ENCODE peak calls at places on chromosomes 16 and 17, in eight cellular contexts. P, A, T, G, S, C, W and E are unnamed samples.

GRCh38 chr17:82872591-82873520 is 33.0 kb upstream of the ZNF750 start:
- DNase-seq in P (no peak), A (no peak), T (no peak), G (no peak), S (no peak), C (no peak), W (no peak), E (no peak)

GRCh38 chr16:49856741-49857330 is 924 bp upstream of the ZNF423 start:
- DNase-seq in P (peak), A (peak), T (peak), G (peak), S (peak), C (peak), W (peak), E (peak)

GRCh38 chr16:74076568-74076967 is 220.0 kb upstream of the PSMD7 start:
- DNase-seq in P (no peak), A (no peak), T (no peak), G (no peak), S (no peak), C (no peak), W (no peak), E (no peak)

GRCh38 chr16:69077251-69077650 is 28.2 kb upstream of the HAS3 start:
- DNase-seq in P (no peak), A (peak), T (no peak), G (no peak), S (no peak), C (no peak), W (peak), E (no peak)

GRCh38 chr17:27485711-27486495 is 29.7 kb downstream of the KSR1 start:
- DNase-seq in P (no peak), A (no peak), T (no peak), G (no peak), S (no peak), C (no peak), W (no peak), E (no peak)

GRCh38 chr17:41131979-41132378 is 8.0 kb upstream of the KRTAP4-12 start:
- DNase-seq in P (no peak), A (peak), T (no peak), G (no peak), S (no peak), C (no peak), W (peak), E (no peak)

GRCh38 chr17:42843358-42843934 is 934 bp upstream of the AOC2 start:
- DNase-seq in P (peak), A (peak), T (no peak), G (peak), S (peak), C (peak), W (peak), E (peak)

GRCh38 chr16:88284626-88285513 is 97.9 kb upstream of the ZNF469 start:
- DNase-seq in P (no peak), A (no peak), T (no peak), G (no peak), S (no peak), C (no peak), W (no peak), E (peak)

GRCh38 chr17:80283116-80283852 is 22.6 kb downstream of the RNF213 start:
- DNase-seq in P (no peak), A (no peak), T (no peak), G (no peak), S (no peak), C (peak), W (no peak), E (peak)

GRCh38 chr16:68668266-68668665 is 23.2 kb downstream of the CDH3 start:
- DNase-seq in P (no peak), A (peak), T (no peak), G (no peak), S (no peak), C (no peak), W (peak), E (no peak)

GRCh38 chr17:62595484-62595883 is 32.0 kb upstream of the MRC2 start:
- DNase-seq in P (no peak), A (no peak), T (no peak), G (no peak), S (no peak), C (no peak), W (no peak), E (no peak)

GRCh38 chr17:1007310-1008007 is 10.5 kb downstream of the TIMM22 start:
- DNase-seq in P (no peak), A (no peak), T (peak), G (no peak), S (no peak), C (no peak), W (no peak), E (no peak)

GRCh38 chr16:84502581-84502980 is 1.9 kb downstream of the MEAK7 start:
- DNase-seq in P (no peak), A (no peak), T (no peak), G (no peak), S (no peak), C (no peak), W (no peak), E (no peak)

GRCh38 chr16:84117482-84117843 is 721 bp upstream of the MBTPS1 start:
- DNase-seq in P (no peak), A (peak), T (no peak), G (no peak), S (no peak), C (no peak), W (peak), E (no peak)

GRCh38 chr17:48181653-48182052 is 74.1 kb downstream of the SNX11 start:
- DNase-seq in P (peak), A (no peak), T (no peak), G (no peak), S (peak), C (peak), W (peak), E (no peak)

GRCh38 chr17:3885271-3885670 is 7.6 kb downstream of the CAMKK1 start:
- DNase-seq in P (no peak), A (no peak), T (no peak), G (no peak), S (no peak), C (no peak), W (no peak), E (no peak)

GRCh38 chr17:44733753-44734152 is 25.0 kb upstream of the ADAM11 start:
- DNase-seq in P (peak), A (peak), T (no peak), G (no peak), S (peak), C (peak), W (no peak), E (peak)

GRCh38 chr16:10995555-10995954 is 51.2 kb downstream of the CLEC16A start:
- DNase-seq in P (no peak), A (no peak), T (no peak), G (no peak), S (no peak), C (no peak), W (no peak), E (no peak)

GRCh38 chr17:28141333-28141732 is 98.9 kb downstream of the NLK start:
- DNase-seq in P (no peak), A (no peak), T (no peak), G (no peak), S (no peak), C (no peak), W (no peak), E (no peak)

GRCh38 chr17:10198509-10199249 is at the start of gene GAS7:
- DNase-seq in P (peak), A (no peak), T (peak), G (peak), S (peak), C (no peak), W (peak), E (peak)

GRCh38 chr17:14297161-14297851 is 3.6 kb upstream of the HS3ST3B1 start:
- DNase-seq in P (peak), A (no peak), T (no peak), G (no peak), S (peak), C (no peak), W (no peak), E (peak)

GRCh38 chr16:10428433-10429168 is 42.7 kb downstream of the ATF7IP2 start:
- DNase-seq in P (no peak), A (peak), T (no peak), G (no peak), S (no peak), C (no peak), W (no peak), E (no peak)

GRCh38 chr17:21539146-21539545 is 153.2 kb upstream of the KCNJ18 start:
- DNase-seq in P (no peak), A (no peak), T (no peak), G (no peak), S (no peak), C (no peak), W (peak), E (no peak)

GRCh38 chr16:2082171-2082982 is 34.6 kb downstream of the TSC2 start:
- DNase-seq in P (no peak), A (peak), T (peak), G (peak), S (no peak), C (no peak), W (peak), E (no peak)

GRCh38 chr17:77887464-77888241 is 70.8 kb upstream of the TNRC6C start:
- DNase-seq in P (no peak), A (peak), T (peak), G (peak), S (peak), C (no peak), W (peak), E (peak)

GRCh38 chr16:2853531-2854073 is 4.4 kb downstream of the PRSS22 start:
- DNase-seq in P (no peak), A (no peak), T (no peak), G (no peak), S (no peak), C (no peak), W (no peak), E (no peak)

DNA sequence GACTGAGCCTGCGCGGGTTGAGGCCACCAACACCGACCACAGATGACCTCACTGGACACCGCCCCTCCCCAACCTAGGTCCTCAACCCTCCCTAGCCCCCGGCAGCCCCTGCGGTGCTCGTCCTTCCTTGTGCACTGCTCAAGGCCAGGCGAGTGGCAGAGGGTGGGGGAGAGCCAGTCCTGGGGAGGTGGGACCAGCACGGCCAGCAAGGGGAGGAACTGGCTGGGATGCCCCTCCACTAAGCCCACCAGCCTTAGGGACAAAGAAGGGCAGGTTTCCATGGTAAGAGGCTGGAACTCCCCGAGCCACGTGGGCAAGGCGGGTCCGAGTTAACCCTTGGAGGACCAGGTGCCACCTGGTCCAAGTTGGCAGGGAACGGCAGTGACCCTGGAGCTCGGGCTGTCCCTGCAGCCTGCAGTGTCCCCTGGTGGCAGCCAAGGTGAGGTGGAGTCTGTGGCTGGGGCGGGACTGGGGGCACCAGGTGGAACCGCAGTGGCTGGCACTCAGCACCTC is 9.2 kb downstream of the FSCN2 start:
- DNase-seq in P (peak), A (no peak), T (peak), G (no peak), S (peak), C (peak), W (no peak), E (peak)
- TF ChIP-seq CTCF in P (peak), A (peak), T (peak), G (peak), S (peak), C (peak), W (peak), E (peak)

DNA sequence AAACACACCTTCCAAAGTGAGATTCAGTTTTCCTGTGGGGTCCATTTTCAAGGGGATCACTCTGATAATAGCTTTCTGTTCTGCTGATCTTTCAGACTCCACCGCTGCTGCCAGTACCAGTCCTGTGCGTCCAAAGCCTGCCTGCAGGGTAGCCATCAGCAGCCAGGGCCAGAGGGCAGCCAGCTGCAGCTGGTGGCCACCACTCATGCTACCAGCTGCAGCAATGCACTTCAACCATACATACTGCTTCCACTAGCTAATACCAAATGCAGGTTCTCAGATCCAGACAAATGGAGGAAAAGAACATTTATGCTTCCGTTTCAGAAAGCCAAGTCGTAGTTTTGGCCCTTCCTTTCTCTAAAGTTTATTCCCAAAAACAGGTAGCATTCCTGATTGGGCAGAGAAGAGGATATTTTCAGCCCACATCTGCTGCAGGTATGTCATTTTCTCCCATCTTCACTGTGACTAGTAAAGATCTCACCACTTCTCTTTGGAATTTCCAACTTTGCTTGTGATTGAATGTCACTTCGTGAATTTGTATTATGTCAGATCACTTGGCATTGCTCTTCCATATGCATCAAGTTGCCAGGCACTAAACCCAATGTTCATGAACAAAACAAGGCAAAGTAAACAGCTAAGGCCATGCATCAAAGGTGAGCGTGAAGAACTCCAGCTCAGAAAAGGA is 1.8 kb downstream of the RNF43 start:
- DNase-seq in P (peak), A (no peak), T (peak), G (no peak), S (peak), C (peak), W (no peak), E (peak)
- TF ChIP-seq CTCF in P (no peak), A (no peak), T (no peak), G (no peak), S (no peak), C (no peak), W (no peak), E (no peak)

DNA sequence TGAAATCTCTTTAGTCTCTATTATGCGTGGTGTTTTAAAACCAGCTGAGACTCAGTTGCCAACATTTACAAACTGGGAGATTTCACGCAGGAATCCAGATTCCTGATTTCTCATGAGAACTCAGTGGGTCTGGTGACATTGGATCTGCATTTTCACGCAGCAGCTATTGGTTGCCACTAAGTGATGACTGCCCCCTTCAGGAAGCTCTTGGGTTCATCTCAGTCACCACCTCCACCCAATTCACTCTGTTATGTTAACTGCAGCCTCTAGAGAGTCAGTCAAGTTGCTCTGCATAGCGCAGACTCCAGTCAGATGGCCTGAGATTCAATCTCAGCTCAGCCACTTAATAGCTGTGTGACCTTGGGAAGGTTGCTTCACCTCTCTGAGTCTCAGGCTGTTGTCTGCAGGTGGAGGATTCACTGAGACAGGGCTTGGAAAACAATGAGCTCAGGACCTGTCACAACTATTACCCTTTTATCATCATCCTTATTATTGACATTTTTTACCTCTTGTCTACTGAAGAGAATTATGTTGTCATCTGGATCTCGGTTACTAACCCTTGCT is 6.4 kb downstream of the SHISA9 start:
- DNase-seq in P (no peak), A (no peak), T (no peak), G (no peak), S (no peak), C (no peak), W (no peak), E (no peak)
- TF ChIP-seq CTCF in P (no peak), A (no peak), T (no peak), G (no peak), S (no peak), C (peak), W (no peak), E (peak)

DNA sequence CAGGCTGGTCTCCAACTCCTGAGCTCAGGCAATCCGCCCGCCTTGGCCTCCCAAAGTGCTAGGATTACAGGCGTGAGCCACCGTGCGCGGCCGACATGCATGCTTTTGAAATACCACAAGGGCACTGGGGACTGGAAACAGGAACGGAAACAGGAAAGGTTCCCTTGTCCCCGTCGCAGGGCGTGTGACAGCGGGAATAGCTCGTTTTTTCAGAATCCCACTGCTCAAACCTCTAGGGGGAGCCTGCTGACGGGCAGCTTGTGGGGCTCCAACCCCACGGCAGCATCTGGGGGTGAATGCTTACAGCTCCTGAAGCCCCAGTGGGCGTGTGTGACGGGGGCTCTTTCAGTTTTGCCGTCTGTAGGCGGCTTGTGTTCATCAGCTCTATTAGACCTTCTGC is 18.8 kb upstream of the ASGR2 start:
- DNase-seq in P (peak), A (no peak), T (no peak), G (peak), S (no peak), C (no peak), W (no peak), E (peak)
- TF ChIP-seq CTCF in P (peak), A (no peak), T (no peak), G (peak), S (peak), C (peak), W (peak), E (peak)

GRCh38 chr17:57833597-57833939 is 16.3 kb downstream of the MRPS23 start:
- DNase-seq in P (no peak), A (no peak), T (no peak), G (no peak), S (no peak), C (no peak), W (no peak), E (no peak)

GRCh38 chr17:57832711-57833596 is 16.9 kb downstream of the MRPS23 start:
- DNase-seq in P (peak), A (peak), T (peak), G (peak), S (peak), C (peak), W (peak), E (peak)

GRCh38 chr17:57835333-57835900 is 14.4 kb downstream of the MRPS23 start:
- DNase-seq in P (no peak), A (no peak), T (no peak), G (no peak), S (no peak), C (no peak), W (no peak), E (no peak)

GRCh38 chr17:57832299-57832698 is 17.5 kb downstream of the MRPS23 start:
- DNase-seq in P (no peak), A (no peak), T (no peak), G (no peak), S (no peak), C (no peak), W (no peak), E (no peak)

GRCh38 chr17:57834146-57834741 is 15.6 kb downstream of the MRPS23 start:
- DNase-seq in P (no peak), A (peak), T (peak), G (no peak), S (no peak), C (peak), W (no peak), E (no peak)
- TF ChIP-seq CTCF in P (no peak), A (no peak), T (no peak), G (no peak), S (no peak), C (peak), W (no peak), E (no peak)

GRCh38 chr17:65531508-65532431 is 29.7 kb downstream of the AXIN2 start:
- DNase-seq in P (no peak), A (no peak), T (no peak), G (peak), S (peak), C (no peak), W (peak), E (no peak)
- TF ChIP-seq CTCF in P (no peak), A (no peak), T (no peak), G (peak), S (peak), C (peak), W (peak), E (peak)

GRCh38 chr17:71464241-71464640 is 656.6 kb upstream of the SOX9 start:
- DNase-seq in P (no peak), A (no peak), T (no peak), G (no peak), S (no peak), C (no peak), W (no peak), E (no peak)

GRCh38 chr17:71458322-71458721 is 662.5 kb upstream of the SOX9 start:
- DNase-seq in P (no peak), A (peak), T (no peak), G (no peak), S (no peak), C (no peak), W (no peak), E (no peak)

GRCh38 chr17:71455219-71455618 is 665.6 kb upstream of the SOX9 start:
- DNase-seq in P (no peak), A (no peak), T (no peak), G (no peak), S (no peak), C (no peak), W (no peak), E (no peak)

GRCh38 chr17:71461504-71462197 is 659.2 kb upstream of the SOX9 start:
- DNase-seq in P (no peak), A (no peak), T (no peak), G (no peak), S (no peak), C (peak), W (no peak), E (no peak)

DNA sequence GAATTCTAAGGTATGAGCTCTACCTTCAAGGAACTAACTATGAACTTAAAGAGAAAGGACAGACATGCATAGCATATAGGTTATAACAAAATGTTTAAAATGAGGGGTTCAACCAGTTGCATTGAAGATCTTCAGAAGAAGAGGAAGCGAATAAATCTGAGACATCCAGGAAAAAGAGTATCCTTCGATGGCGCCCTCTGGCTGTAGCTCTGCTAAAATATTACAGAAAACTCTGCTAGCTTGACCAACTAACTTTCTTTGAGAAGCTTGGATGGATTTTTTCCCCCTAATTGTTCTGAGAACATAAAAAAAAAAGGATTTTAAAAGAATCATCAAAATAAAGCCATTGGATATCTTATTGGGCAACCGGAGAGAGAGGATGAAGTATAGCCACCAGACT is 659.9 kb upstream of the SOX9 start:
- DNase-seq in P (peak), A (no peak), T (no peak), G (no peak), S (peak), C (peak), W (peak), E (peak)
- TF ChIP-seq CTCF in P (peak), A (peak), T (peak), G (peak), S (peak), C (peak), W (peak), E (peak)

GRCh38 chr17:32111141-32111771 is 31.0 kb upstream of the RHOT1 start:
- DNase-seq in P (peak), A (no peak), T (peak), G (peak), S (peak), C (peak), W (peak), E (peak)
- TF ChIP-seq CTCF in P (peak), A (peak), T (no peak), G (peak), S (peak), C (peak), W (peak), E (peak)

GRCh38 chr17:56779898-56780777 is 53.6 kb downstream of the C17orf67 start:
- DNase-seq in P (peak), A (peak), T (peak), G (peak), S (peak), C (peak), W (peak), E (peak)
- TF ChIP-seq CTCF in P (peak), A (peak), T (peak), G (peak), S (peak), C (peak), W (peak), E (peak)